ENCODE peak calls at places on chromosomes 7 and 10, in seven cellular contexts. E is uterus, Y is osteoblast, C is lower lobe of right lung, D is breast epithelium, X is GM12878, I is psoas muscle. L is an unnamed sample.

GRCh38 chr10:55822096-55822495 is 539.0 kb downstream of the ZWINT start:
- DNase-seq in I (no peak), C (no peak), X (no peak), Y (peak; percentile 13), E (no peak), D (no peak), L (no peak)

GRCh38 chr7:70044525-70044924 is 446.2 kb downstream of the AUTS2 start:
- DNase-seq in D (no peak), E (no peak), I (no peak), C (no peak), Y (no peak), X (no peak), L (no peak)

GRCh38 chr10:61760943-61761824 is 98.5 kb downstream of the CABCOCO1 start:
- DNase-seq in Y (no peak), E (no peak), I (no peak), X (no peak), D (no peak), C (no peak), L (no peak)

GRCh38 chr10:128693493-128694132 is 567.4 kb upstream of the MKI67 start:
- DNase-seq in Y (no peak), C (no peak), X (no peak), I (no peak), E (no peak), D (no peak), L (no peak)

GRCh38 chr10:77602913-77603528 is 34.6 kb downstream of the KCNMA1 start:
- DNase-seq in Y (no peak), I (no peak), E (no peak), C (no peak), X (no peak), D (no peak), L (no peak)

GRCh38 chr7:95046494-95047240 is 139.3 kb downstream of the PPP1R9A start:
- DNase-seq in I (no peak), C (no peak), Y (no peak), D (no peak), X (no peak), E (no peak), L (no peak)

GRCh38 chr7:140478361-140479061 is 794 bp downstream of the MKRN1 start:
- DNase-seq in D (peak; percentile 54), E (peak; percentile 43), I (peak; percentile 66), C (peak; percentile 57), X (no peak), Y (peak; percentile 88), L (no peak)

GRCh38 chr7:34133356-34133982 is 228.1 kb downstream of the BMPER start:
- DNase-seq in C (no peak), I (no peak), D (no peak), X (no peak), Y (peak; percentile 96), E (no peak), L (no peak)

GRCh38 chr7:125605241-125605640 is 675.6 kb upstream of the POT1 start:
- DNase-seq in C (no peak), I (no peak), Y (no peak), E (no peak), X (no peak), D (no peak), L (no peak)

DNA sequence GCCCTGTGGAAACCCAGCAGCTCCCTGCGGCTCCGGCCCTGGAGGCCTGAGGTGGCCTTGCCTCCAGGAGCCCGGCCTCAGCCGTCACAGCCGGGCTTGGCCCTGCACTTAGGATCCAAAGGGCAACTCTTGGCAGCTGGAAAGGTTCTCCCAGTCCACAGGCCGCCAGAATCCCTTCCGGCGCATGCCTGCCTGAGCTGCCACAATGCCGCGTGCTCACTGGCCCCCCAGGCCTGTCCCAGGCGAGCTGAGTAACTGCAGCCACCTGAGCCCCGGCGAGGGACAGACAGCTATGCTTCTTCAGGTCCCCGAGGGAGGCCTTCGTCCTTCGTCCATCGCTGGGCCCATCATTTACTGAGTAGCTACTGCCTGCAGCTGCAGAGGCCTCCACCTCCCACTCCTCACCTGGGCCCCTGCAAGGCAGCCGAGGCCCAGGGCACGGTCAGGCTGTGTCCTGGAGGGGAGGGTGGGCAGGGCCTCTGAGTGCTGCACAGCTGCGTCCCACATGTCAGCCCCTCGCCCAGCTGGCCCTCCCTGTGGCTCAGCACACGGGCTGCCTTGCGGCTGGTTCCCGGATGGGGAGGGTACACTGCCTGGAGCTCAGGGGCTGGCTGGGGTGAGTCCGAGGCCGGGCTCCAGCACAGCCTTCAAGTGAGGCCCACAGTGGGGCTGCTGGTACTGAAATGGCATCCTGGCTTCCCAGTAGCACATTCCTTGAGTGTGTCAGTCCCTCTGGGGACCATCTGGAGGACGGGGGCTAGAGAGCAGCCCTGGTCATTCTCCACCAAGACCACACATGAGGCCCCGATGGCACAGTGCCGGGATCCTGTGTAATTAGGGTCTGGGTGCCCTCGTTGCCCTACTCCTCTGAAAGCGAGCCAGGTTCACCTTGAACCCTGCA is 172.5 kb downstream of the ELFN1 start:
- DNase-seq in X (no peak), E (no peak), Y (peak; percentile 73), D (peak; percentile 43), C (peak; percentile 44), I (peak; percentile 72), L (peak; percentile 69)
- H3K4me3 ChIP-seq in X (no peak overlapping the region), E (no peak overlapping the region), Y (no peak overlapping the region), D (no peak overlapping the region), C (no peak overlapping the region), I (no peak overlapping the region), L (no peak overlapping the region)

GRCh38 chr10:78684954-78685353 is 383.8 kb upstream of the ZMIZ1 start:
- DNase-seq in I (no peak), D (no peak), E (no peak), Y (no peak), X (no peak), C (no peak), L (no peak)
- TF ChIP-seq CTCF in I (no peak), D (no peak), E (no peak), Y (no peak), X (no peak), C (no peak), L (no peak)

GRCh38 chr10:101226506-101226887 is 2.8 kb downstream of the LBX1 start:
- DNase-seq in C (no peak), Y (peak; percentile 82), I (no peak), E (no peak), X (no peak), D (no peak), L (no peak)

GRCh38 chr10:101224910-101225823 is 4.1 kb downstream of the LBX1 start:
- DNase-seq in Y (peak; percentile 87), C (no peak), I (peak; percentile 69), E (no peak), X (no peak), D (no peak), L (no peak)

GRCh38 chr10:101226888-101227736 is 2.2 kb downstream of the LBX1 start:
- DNase-seq in E (no peak), C (no peak), D (no peak), Y (peak; percentile 93), X (no peak), I (peak; percentile 75), L (no peak)

GRCh38 chr10:101224060-101224909 is 5.0 kb downstream of the LBX1 start:
- DNase-seq in E (no peak), Y (peak; percentile 73), D (no peak), C (no peak), I (no peak), X (no peak), L (no peak)

GRCh38 chr10:101225846-101226361 is 3.4 kb downstream of the LBX1 start:
- DNase-seq in C (no peak), X (no peak), Y (peak; percentile 69), E (no peak), I (no peak), D (no peak), L (no peak)
- H3K4me1 ChIP-seq in C (peaks cover 66% of the 10 kb centered on the region), X (no peaks in the 10 kb centered on the region), Y (no peaks in the 10 kb centered on the region), E (peaks cover 32% of the 10 kb centered on the region), I (peaks cover 17% of the 10 kb centered on the region), D (peaks cover 38% of the 10 kb centered on the region), L (peaks cover 84% of the 10 kb centered on the region)

GRCh38 chr10:103153302-103153759 is 39.7 kb downstream of the NT5C2 start:
- DNase-seq in D (no peak), I (no peak), X (no peak), Y (no peak), C (no peak), E (peak; percentile 25), L (no peak)
- H3K4me3 ChIP-seq in D (peak overlapping the region; percentile 1), I (peak overlapping the region; percentile 45), X (no peak overlapping the region), Y (no peak overlapping the region), C (peak overlapping the region; percentile 31), E (no peak overlapping the region), L (peak overlapping the region; percentile 34)

DNA sequence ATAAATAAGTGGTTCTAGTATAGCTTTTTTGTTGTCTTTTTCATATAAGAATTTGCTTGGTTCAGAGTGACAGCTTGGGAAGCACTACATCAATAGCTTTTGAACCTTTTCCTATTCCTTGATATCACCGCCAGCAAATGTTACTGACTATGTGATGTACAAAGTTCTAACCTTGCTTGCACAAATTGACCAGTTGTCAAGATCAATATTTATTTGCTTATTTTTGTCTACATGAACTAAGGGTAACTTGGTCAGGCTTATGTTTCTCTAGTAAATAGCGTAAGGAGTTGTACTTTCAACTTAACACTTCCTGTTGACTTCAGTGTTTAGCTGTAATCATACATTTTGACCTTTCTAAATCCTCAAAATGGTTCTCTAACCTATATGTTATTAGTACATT is 239.3 kb upstream of the KAT6B start:
- DNase-seq in C (no peak), I (no peak), X (no peak), E (no peak), Y (no peak), D (no peak), L (no peak)
- TF ChIP-seq CTCF in C (no peak), I (no peak), X (no peak), E (no peak), Y (no peak), D (no peak), L (no peak)

GRCh38 chr7:142882338-142882678 is 3.2 kb downstream of the TRPV6 start:
- DNase-seq in Y (no peak), C (no peak), E (no peak), X (no peak), D (no peak), I (no peak), L (no peak)
- H3K4me1 ChIP-seq in Y (no peaks in the 10 kb centered on the region), C (no peaks in the 10 kb centered on the region), E (no peaks in the 10 kb centered on the region), X (no peaks in the 10 kb centered on the region), D (no peaks in the 10 kb centered on the region), I (no peaks in the 10 kb centered on the region), L (no peaks in the 10 kb centered on the region)

DNA sequence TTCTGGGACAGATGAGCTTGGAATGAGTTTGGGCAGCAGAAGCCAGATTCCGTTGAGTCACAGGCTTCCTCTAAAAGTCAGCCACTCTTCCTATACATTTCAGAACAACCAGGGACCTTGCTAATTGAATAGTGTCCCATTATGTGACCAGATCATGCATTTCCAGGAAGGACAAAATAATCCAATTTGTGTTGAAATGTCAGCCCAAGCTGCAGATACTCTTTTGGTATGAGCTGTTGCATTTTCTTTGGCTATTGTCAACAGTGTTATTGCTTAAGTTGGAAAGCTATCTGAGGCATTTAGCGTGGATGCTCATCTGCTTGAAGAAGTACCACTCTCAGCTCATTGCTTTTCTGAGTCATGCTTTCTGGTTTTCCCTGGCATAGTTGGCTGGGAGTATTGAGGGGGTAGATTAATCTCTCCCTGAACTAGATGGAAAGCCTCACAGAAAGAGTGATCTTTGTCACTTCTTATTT is 223.7 kb upstream of the HABP2 start:
- DNase-seq in Y (no peak), I (no peak), E (no peak), C (no peak), D (no peak), X (no peak), L (no peak)
- H3K4me3 ChIP-seq in Y (no peak overlapping the region), I (no peak overlapping the region), E (no peak overlapping the region), C (no peak overlapping the region), D (no peak overlapping the region), X (no peak overlapping the region), L (no peak overlapping the region)